ENCODE peak calls at places on chromosome X, in six cellular contexts. P is body of pancreas, U is tibial artery, D is lung, A is right atrium auricular region, M is NT2/D1. K is an unnamed sample.

GRCh38 chrX:55007633-55008032 is 7.5 kb downstream of the APEX2 start:
- DNase-seq in P (peak; percentile 61), D (peak; percentile 41), M (no peak), A (peak; percentile 64), U (no peak), K (peak; percentile 18)

GRCh38 chrX:107565916-107566602 is 62.3 kb upstream of the PRPS1 start:
- DNase-seq in A (no peak), P (peak; percentile 59), U (no peak), D (no peak), M (no peak), K (no peak)

GRCh38 chrX:148562846-148563245 is 62.4 kb downstream of the AFF2 start:
- DNase-seq in D (no peak), P (no peak), M (no peak), U (no peak), A (no peak), K (no peak)

GRCh38 chrX:41449615-41450014 is 2.5 kb downstream of the NYX start:
- DNase-seq in M (no peak), U (no peak), P (no peak), A (no peak), D (no peak), K (no peak)

GRCh38 chrX:134013092-134013497 is 27.7 kb upstream of the GPC3 start:
- DNase-seq in A (no peak), M (no peak), P (no peak), D (no peak), U (no peak), K (no peak)

GRCh38 chrX:23727206-23727605 is 15.9 kb downstream of the ACOT9 start:
- DNase-seq in U (no peak), A (no peak), D (no peak), M (no peak), P (no peak), K (no peak)

GRCh38 chrX:9569875-9570274 is 105.0 kb downstream of the TBL1X start:
- DNase-seq in A (no peak), U (no peak), P (no peak), D (no peak), M (no peak), K (no peak)

GRCh38 chrX:75038925-75039324 is 113.7 kb upstream of the NEXMIF start:
- DNase-seq in D (no peak), A (no peak), M (peak; percentile 56), U (no peak), P (no peak), K (peak; percentile 4)

GRCh38 chrX:124497386-124497785 is 151.0 kb downstream of the SH2D1A start:
- DNase-seq in M (no peak), U (no peak), A (no peak), D (no peak), P (no peak), K (no peak)

GRCh38 chrX:78619829-78620228 is 39.3 kb downstream of the RTL3 start:
- DNase-seq in M (no peak), A (no peak), P (no peak), D (no peak), U (no peak), K (no peak)

GRCh38 chrX:153029162-153029561 is 27.1 kb upstream of the PNMA3 start:
- DNase-seq in D (no peak), P (no peak), U (no peak), A (no peak), M (no peak), K (no peak)

GRCh38 chrX:109873576-109873975 is 129.3 kb upstream of the TMEM164 start:
- DNase-seq in U (no peak), M (no peak), A (no peak), D (no peak), P (no peak), K (no peak)

GRCh38 chrX:7943600-7944245 is 16.5 kb upstream of the PNPLA4 start:
- DNase-seq in U (no peak), M (no peak), D (no peak), P (no peak), A (no peak), K (no peak)

GRCh38 chrX:11765449-11765848 is 7.4 kb downstream of the MSL3 start:
- DNase-seq in D (no peak), U (no peak), P (no peak), A (no peak), M (no peak), K (no peak)

GRCh38 chrX:124300412-124300811 is 32.0 kb upstream of the TEX13D start:
- DNase-seq in P (no peak), D (no peak), A (no peak), M (no peak), U (no peak), K (no peak)

GRCh38 chrX:26908218-26908617 is 554.9 kb downstream of the PPP4R3C start:
- DNase-seq in U (no peak), D (no peak), A (no peak), P (no peak), M (no peak), K (no peak)

GRCh38 chrX:15816886-15817285 is 26.6 kb downstream of the ZRSR2 start:
- DNase-seq in M (no peak), A (no peak), D (no peak), U (no peak), P (no peak), K (no peak)

GRCh38 chrX:9396930-9397329 is 67.9 kb upstream of the TBL1X start:
- DNase-seq in A (no peak), U (no peak), M (no peak), P (no peak), D (no peak), K (no peak)

GRCh38 chrX:99383786-99384185 is 1026.3 kb downstream of the PCDH19 start:
- DNase-seq in U (no peak), D (no peak), P (no peak), A (no peak), M (no peak), K (no peak)

GRCh38 chrX:21374994-21375794 is 976 bp downstream of the CNKSR2 start:
- DNase-seq in A (no peak), M (no peak), P (peak; percentile 13), D (no peak), U (peak; percentile 59), K (no peak)

GRCh38 chrX:15343075-15343476 is 7.8 kb upstream of the PIGA start:
- DNase-seq in M (no peak), P (peak; percentile 19), A (no peak), D (peak; percentile 35), U (peak; percentile 63), K (peak; percentile 61)

GRCh38 chrX:9767375-9767774 is 1.7 kb upstream of the GPR143 start:
- DNase-seq in P (no peak), A (no peak), M (no peak), D (no peak), U (no peak), K (no peak)

GRCh38 chrX:99384594-99385374 is 1025.3 kb downstream of the PCDH19 start:
- DNase-seq in U (no peak), M (no peak), A (no peak), P (no peak), D (no peak), K (no peak)

GRCh38 chrX:133921764-133922389 is 63.5 kb downstream of the GPC3 start:
- DNase-seq in D (peak; percentile 33), A (no peak), M (peak; percentile 11), U (no peak), P (peak; percentile 71), K (peak; percentile 59)

GRCh38 chrX:47499291-47499690 is 16.3 kb upstream of the ZNF41 start:
- DNase-seq in U (no peak), A (no peak), P (no peak), D (no peak), M (no peak), K (no peak)

GRCh38 chrX:102934624-102935023 is 2.4 kb upstream of the RAB40AL start:
- DNase-seq in A (no peak), P (peak; percentile 31), D (no peak), M (peak; percentile 15), U (no peak), K (no peak)

GRCh38 chrX:108165349-108166111 is 74.0 kb downstream of the ATG4A start:
- DNase-seq in A (no peak), P (no peak), M (peak; percentile 33), U (no peak), D (no peak), K (peak; percentile 4)

GRCh38 chrX:100622989-100623388 is 13.6 kb downstream of the TSPAN6 start:
- DNase-seq in U (no peak), A (no peak), D (no peak), M (no peak), P (no peak), K (no peak)

DNA sequence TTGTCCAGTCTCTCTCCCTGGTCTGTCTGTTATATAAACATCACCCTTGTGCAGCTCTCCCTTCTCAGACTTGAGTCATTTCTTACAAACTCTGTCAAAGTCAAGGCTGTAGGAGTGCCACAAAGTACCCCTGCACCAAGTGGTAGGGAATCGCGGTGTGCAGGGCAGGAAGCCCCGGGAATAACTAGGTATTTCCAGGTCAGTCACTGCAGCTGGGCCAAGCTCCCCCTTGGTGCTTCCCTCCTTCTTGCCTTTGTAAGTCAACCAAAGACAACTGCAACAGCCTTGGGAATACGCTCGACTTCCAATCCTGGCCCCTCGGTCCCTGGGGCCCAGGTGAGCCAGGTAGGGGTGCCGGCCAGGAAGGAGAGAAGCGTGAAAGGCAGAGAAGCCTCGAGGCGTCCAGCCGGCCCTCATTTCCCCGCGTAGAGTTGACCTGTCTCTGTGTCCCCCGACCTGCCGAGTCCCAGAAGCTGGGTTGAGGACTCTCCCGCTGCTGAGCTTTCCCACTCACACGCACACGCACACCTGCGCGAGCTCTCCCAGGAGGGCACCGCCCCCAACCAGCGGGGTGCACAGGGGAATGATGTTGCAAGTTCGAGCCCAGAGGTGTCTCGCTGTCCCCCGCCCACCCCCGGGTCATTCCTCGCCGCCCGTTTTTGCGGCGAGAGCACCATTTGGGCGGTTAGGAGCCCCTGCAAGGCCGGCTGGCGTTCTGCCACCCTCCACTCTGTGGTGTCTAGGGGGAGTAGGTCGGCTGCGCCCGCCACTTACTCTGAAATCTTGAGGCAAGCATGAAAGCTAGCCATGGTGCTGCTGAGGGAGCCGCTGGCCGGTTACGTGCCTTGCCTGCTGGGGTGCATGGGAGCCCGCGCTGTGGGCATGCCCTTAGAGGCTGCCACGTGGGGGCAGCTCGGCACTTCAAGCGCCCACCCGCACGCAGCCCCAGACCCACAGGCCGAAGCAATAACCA is 22.8 kb upstream of the KIAA1210 start:
- DNase-seq in U (no peak), M (no peak), D (no peak), A (no peak), P (no peak), K (no peak)
- H3K4me3 ChIP-seq in U (no peak overlapping the region), M (no peak overlapping the region), D (no peak overlapping the region), A (no peak overlapping the region), P (no peak overlapping the region), K (no peak overlapping the region)

GRCh38 chrX:65681810-65682209 is 14.4 kb downstream of the MSN start:
- DNase-seq in D (no peak), P (no peak), M (no peak), U (no peak), A (no peak), K (no peak)
- H3K4me1 ChIP-seq in D (peaks cover 16% of the 10 kb centered on the region), P (peaks cover 25% of the 10 kb centered on the region), M (no peaks in the 10 kb centered on the region), U (peaks cover 96% of the 10 kb centered on the region), A (peaks cover 75% of the 10 kb centered on the region), K (no peaks in the 10 kb centered on the region)

GRCh38 chrX:53084863-53085262 is 2.7 kb downstream of the TSPYL2 start:
- DNase-seq in P (no peak), A (no peak), M (no peak), U (no peak), D (no peak), K (no peak)
- H3K4me3 ChIP-seq in P (no peak overlapping the region), A (no peak overlapping the region), M (no peak overlapping the region), U (peak overlapping the region; percentile 88), D (no peak overlapping the region), K (no peak overlapping the region)

DNA sequence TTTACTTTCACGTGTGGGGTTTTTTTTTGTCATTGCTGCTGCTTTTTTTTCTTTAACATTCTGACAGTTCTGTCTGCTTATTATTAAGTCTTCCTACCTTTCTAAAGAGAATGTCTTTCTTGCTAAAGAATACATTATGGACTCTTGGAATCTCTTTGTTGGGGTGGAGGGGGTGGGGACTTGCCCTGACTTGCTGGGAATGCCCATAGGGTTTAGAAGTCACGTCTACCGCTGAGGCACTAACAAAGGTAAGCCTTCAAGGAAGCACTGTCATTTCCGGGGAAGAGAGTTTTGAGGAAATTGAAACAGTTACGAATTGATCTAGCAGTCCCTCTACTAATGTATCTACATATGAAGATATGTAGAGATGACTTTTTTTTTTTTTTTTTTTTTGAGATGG is 19.4 kb downstream of the CD99 start:
- DNase-seq in U (no peak), A (no peak), M (peak; percentile 51), P (no peak), D (no peak), K (no peak)
- H3K4me1 ChIP-seq in U (peaks cover 66% of the 10 kb centered on the region), A (peaks cover 51% of the 10 kb centered on the region), M (peaks cover 10% of the 10 kb centered on the region), P (peaks cover 38% of the 10 kb centered on the region), D (peaks cover 26% of the 10 kb centered on the region), K (peaks cover 47% of the 10 kb centered on the region)